ENCODE peak calls at places on chromosomes 1 and 21, in four cellular contexts. P, S, F and M are unnamed samples.

GRCh38 chr1:203273869-203274602 is 31.3 kb upstream of the BTG2 start:
- DNase-seq in P (peak), S (no peak), F (no peak), M (peak)

GRCh38 chr1:53340660-53341520 is 13.0 kb upstream of the LRP8 start:
- DNase-seq in F (no peak), P (peak), S (no peak), M (no peak)

GRCh38 chr1:75916834-75917233 is 15.4 kb downstream of the ASB17 start:
- DNase-seq in S (no peak), P (no peak), F (no peak), M (no peak)

GRCh38 chr1:178645826-178646200 is 79.2 kb upstream of the RALGPS2 start:
- DNase-seq in P (no peak), S (peak), F (no peak), M (no peak)

GRCh38 chr1:198220428-198220827 is 63.6 kb downstream of the NEK7 start:
- DNase-seq in S (peak), P (no peak), F (no peak), M (no peak)

GRCh38 chr1:8800416-8800815 is 17.0 kb downstream of the RERE start:
- DNase-seq in P (peak), F (no peak), S (no peak), M (no peak)

GRCh38 chr1:233295775-233296322 is 324 bp upstream of the PCNX2 start:
- DNase-seq in P (no peak), S (no peak), F (no peak), M (no peak)

GRCh38 chr1:92922378-92923035 is 38.8 kb downstream of the DIPK1A start:
- DNase-seq in P (no peak), S (no peak), F (no peak), M (no peak)

GRCh38 chr1:230517786-230518185 is 91.7 kb upstream of the PGBD5 start:
- DNase-seq in P (no peak), F (no peak), S (no peak), M (peak)

GRCh38 chr1:44810101-44810761 is 1.9 kb downstream of the BTBD19 start:
- DNase-seq in F (no peak), S (no peak), P (peak), M (no peak)

GRCh38 chr1:12608311-12608957 is 9.6 kb downstream of the DHRS3 start:
- DNase-seq in S (no peak), P (no peak), F (no peak), M (no peak)

GRCh38 chr21:27421654-27422053 is 454.8 kb upstream of the ADAMTS5 start:
- DNase-seq in F (no peak), S (no peak), P (no peak), M (no peak)

GRCh38 chr1:230867903-230868735 is at the start of gene C1orf198:
- DNase-seq in P (peak), F (peak), S (no peak), M (peak)

GRCh38 chr1:19326748-19327065 is 14.6 kb downstream of the SLC66A1 start:
- DNase-seq in P (no peak), S (no peak), F (no peak), M (no peak)

GRCh38 chr1:52825868-52826267 is 16.7 kb upstream of the ZYG11A start:
- DNase-seq in P (no peak), F (peak), S (peak), M (no peak)

GRCh38 chr1:147895123-147895522 is 7.5 kb upstream of the GJA8 start:
- DNase-seq in P (no peak), S (no peak), F (no peak), M (no peak)

GRCh38 chr1:236377832-236378535 is 16.1 kb upstream of the EDARADD start:
- DNase-seq in S (no peak), P (no peak), F (no peak), M (no peak)

GRCh38 chr1:110877364-110877763 is 4.4 kb downstream of the CD53 start:
- DNase-seq in F (peak), P (no peak), S (no peak), M (no peak)

GRCh38 chr1:110873856-110874255 is 908 bp downstream of the CD53 start:
- DNase-seq in P (no peak), S (no peak), F (peak), M (no peak)

GRCh38 chr1:110876748-110877341 is 3.9 kb downstream of the CD53 start:
- DNase-seq in F (no peak), S (no peak), P (no peak), M (no peak)

GRCh38 chr1:110874303-110875215 is 1.6 kb downstream of the CD53 start:
- DNase-seq in F (peak), S (no peak), P (no peak), M (no peak)

DNA sequence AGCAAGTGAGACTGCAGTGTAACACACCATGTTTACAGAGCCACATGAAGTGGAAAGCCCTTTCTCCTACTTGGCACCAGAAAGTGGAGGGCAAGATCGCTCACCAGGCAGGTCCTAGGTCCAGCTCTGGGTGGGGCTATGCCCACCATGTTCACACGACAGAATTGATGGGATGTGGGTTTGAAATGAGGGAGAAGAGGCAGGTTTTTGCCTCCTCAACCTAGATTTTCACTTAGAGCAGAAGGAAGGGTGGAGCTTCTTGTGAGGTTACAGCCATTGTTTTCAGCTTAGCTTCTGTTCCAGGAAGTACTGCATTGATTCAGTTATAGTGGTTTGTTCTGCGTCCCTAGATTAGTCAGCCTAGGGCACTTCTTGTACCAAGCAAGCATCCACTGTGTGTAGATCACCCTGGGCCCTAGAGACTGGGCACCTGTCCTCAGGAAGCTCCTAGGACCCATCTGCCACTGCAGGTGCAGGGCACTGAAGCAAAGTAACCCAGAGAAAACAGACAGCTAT is 2.3 kb downstream of the CD53 start:
- DNase-seq in P (no peak), F (peak), S (no peak), M (no peak)
- TF ChIP-seq POLR2A in P (no peak), F (no peak), S (no peak), M (no peak)

GRCh38 chr1:247111259-247111635 is 7.1 kb upstream of the ZNF669 start:
- DNase-seq in P (peak), F (peak), S (no peak), M (no peak)
- H3K4me3 ChIP-seq in P (peak), F (no peak), S (peak), M (peak)

DNA sequence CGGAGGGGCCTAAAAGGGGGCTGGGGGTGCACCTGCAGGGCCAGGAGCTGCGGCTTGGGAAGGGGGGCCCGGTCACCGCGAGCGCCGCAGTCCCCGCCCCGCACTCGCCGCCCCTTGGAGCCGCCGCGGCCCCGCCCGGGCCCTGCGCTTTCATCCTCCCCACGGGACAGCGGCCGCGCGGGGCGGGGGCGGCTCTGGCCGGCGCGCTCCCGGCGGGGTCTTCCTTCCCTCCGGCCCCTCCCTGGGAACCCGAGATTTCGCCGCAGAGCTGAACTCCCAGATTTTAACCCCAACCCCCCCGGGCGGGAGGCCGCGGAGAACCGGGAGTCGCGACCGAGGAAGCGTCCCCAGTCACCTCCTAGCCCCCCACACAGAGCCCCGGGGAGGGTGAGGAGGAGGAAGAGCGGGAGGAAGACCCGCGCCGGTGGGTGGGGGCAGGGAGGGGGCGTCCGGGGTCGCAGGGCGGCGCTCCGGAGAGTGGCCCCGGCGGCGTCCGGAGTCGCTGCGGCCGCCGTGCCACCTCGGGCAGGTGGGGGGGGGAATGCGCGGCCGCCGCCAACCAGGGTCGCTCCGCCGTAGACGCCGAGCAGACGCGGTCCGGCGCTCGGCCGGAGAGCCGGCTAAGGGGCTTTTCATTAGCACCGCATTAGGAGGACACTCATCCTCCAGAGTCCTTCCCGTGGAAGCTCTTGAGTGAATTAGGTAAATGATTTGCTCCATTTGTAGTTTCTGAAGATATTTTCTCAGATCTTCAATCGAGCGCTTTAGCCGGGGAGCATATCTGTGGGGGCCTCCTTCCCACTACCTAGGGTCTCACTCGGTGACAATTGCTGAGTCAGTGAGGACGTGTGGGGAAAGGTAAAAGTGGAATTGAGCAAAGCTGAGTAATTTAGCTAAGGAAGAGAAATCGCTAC is 31.6 kb upstream of the NFIA start:
- DNase-seq in F (no peak), S (no peak), P (peak), M (peak)
- TF ChIP-seq POLR2A in F (no peak), S (no peak), P (no peak), M (peak)

GRCh38 chr1:145978477-145978859 is 14.0 kb downstream of the POLR3GL start:
- DNase-seq in S (no peak), P (no peak), F (no peak), M (no peak)

GRCh38 chr1:145979746-145980435 is 15.4 kb downstream of the POLR3GL start:
- DNase-seq in P (peak), S (no peak), F (peak), M (peak)

GRCh38 chr1:145977016-145977415 is 12.5 kb downstream of the POLR3GL start:
- DNase-seq in S (no peak), P (peak), F (no peak), M (no peak)

GRCh38 chr1:145977486-145978476 is 13.3 kb downstream of the POLR3GL start:
- DNase-seq in P (peak), F (peak), S (peak), M (peak)

GRCh38 chr1:145978860-145979745 is 14.6 kb downstream of the POLR3GL start:
- DNase-seq in S (peak), P (peak), F (peak), M (peak)
- H3K4me3 ChIP-seq in S (peak), P (no peak), F (peak), M (peak)

GRCh38 chr1:200075938-200076546 is 48.5 kb downstream of the NR5A2 start:
- DNase-seq in S (peak), P (no peak), F (peak), M (no peak)
- TF ChIP-seq POLR2A in S (no peak), P (no peak), F (no peak), M (no peak)

DNA sequence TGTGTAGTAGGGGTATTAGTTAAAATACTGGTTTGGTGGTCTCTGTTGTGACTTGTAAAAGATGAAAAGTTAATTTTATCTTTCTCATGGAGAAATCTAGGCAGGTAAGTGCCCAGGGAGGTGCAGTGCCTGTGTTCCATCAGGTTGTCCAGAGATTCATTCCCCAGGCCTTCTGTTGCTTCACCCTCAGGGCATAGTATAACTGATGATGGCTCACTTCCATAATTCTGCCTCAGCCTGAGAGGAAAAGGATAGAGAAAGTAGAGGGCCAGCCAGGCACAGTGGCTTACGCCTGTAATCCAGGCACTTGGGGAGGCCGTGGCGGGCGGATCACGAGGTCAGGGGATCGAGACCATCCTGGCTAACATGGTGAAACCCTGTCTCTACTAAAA is 153.9 kb downstream of the FMN2 start:
- DNase-seq in P (no peak), F (no peak), S (peak), M (no peak)
- H3K4me3 ChIP-seq in P (no peak), F (no peak), S (no peak), M (no peak)

GRCh38 chr1:68141079-68141800 is 90.8 kb upstream of the DIRAS3 start:
- DNase-seq in F (no peak), S (peak), P (no peak), M (no peak)
- TF ChIP-seq POLR2A in F (no peak), S (no peak), P (no peak), M (no peak)